ENCODE peak calls at places on chromosomes 2 and 18, in four cellular contexts. One of them, this sample, is unnamed.
A peak's percentile ranks its signal among the peaks of the same experiment; 100 is the strongest.

GRCh38 chr2:127607399-127607908 is 38.5 kb upstream of the GPR17 start:
- DNase-seq in stomach: peak; percentile 7
- DNase-seq in OCI-LY7: no peak
- DNase-seq in cardiac muscle cell: no peak
- DNase-seq in this sample: no peak

GRCh38 chr18:3869848-3870247 is 419.9 kb downstream of the TGIF1 start:
- DNase-seq in stomach: no peak
- DNase-seq in OCI-LY7: peak; percentile 56
- DNase-seq in cardiac muscle cell: peak; percentile 51
- DNase-seq in this sample: no peak

GRCh38 chr2:127486247-127486912 is 39.9 kb downstream of the IWS1 start:
- DNase-seq in stomach: no peak
- DNase-seq in OCI-LY7: no peak
- DNase-seq in cardiac muscle cell: no peak
- DNase-seq in this sample: no peak

GRCh38 chr2:176534798-176535479 is 265.7 kb downstream of the MTX2 start:
- DNase-seq in stomach: no peak
- DNase-seq in OCI-LY7: no peak
- DNase-seq in cardiac muscle cell: no peak
- DNase-seq in this sample: no peak

GRCh38 chr2:145199052-145199451 is 679.1 kb upstream of the ZEB2 start:
- DNase-seq in stomach: no peak
- DNase-seq in OCI-LY7: no peak
- DNase-seq in cardiac muscle cell: peak; percentile 21
- DNase-seq in this sample: peak; percentile 48

GRCh38 chr2:101478561-101479001 is 3.7 kb upstream of the RFX8 start:
- DNase-seq in stomach: no peak
- DNase-seq in OCI-LY7: no peak
- DNase-seq in cardiac muscle cell: no peak
- DNase-seq in this sample: no peak

GRCh38 chr2:215868886-215869285 is 144.5 kb downstream of the MREG start:
- DNase-seq in stomach: no peak
- DNase-seq in OCI-LY7: no peak
- DNase-seq in cardiac muscle cell: no peak
- DNase-seq in this sample: no peak

GRCh38 chr2:174581543-174581942 is 16.1 kb downstream of the WIPF1 start:
- DNase-seq in stomach: no peak
- DNase-seq in OCI-LY7: no peak
- DNase-seq in cardiac muscle cell: no peak
- DNase-seq in this sample: no peak

GRCh38 chr18:61901334-61901986 is 8.7 kb upstream of the RNF152 start:
- DNase-seq in stomach: peak; percentile 59
- DNase-seq in OCI-LY7: peak; percentile 32
- DNase-seq in cardiac muscle cell: peak; percentile 68
- DNase-seq in this sample: peak; percentile 53

GRCh38 chr2:221495766-221496165 is 76.3 kb downstream of the EPHA4 start:
- DNase-seq in stomach: no peak
- DNase-seq in OCI-LY7: no peak
- DNase-seq in cardiac muscle cell: no peak
- DNase-seq in this sample: no peak

GRCh38 chr2:121565389-121566250 is 34.9 kb downstream of the RNU4ATAC start:
- DNase-seq in stomach: no peak
- DNase-seq in OCI-LY7: no peak
- DNase-seq in cardiac muscle cell: no peak
- DNase-seq in this sample: no peak

GRCh38 chr2:50863856-50864255 is 168.1 kb downstream of the NRXN1 start:
- DNase-seq in stomach: no peak
- DNase-seq in OCI-LY7: peak; percentile 52
- DNase-seq in cardiac muscle cell: no peak
- DNase-seq in this sample: no peak

GRCh38 chr2:38474833-38475566 is 97.9 kb upstream of the ATL2 start:
- DNase-seq in stomach: no peak
- DNase-seq in OCI-LY7: no peak
- DNase-seq in cardiac muscle cell: no peak
- DNase-seq in this sample: no peak

GRCh38 chr2:12424820-12425219 is 291.9 kb upstream of the TRIB2 start:
- DNase-seq in stomach: peak; percentile 87
- DNase-seq in OCI-LY7: no peak
- DNase-seq in cardiac muscle cell: peak; percentile 19
- DNase-seq in this sample: no peak

GRCh38 chr2:204479557-204479956 is 65.7 kb upstream of the PARD3B start:
- DNase-seq in stomach: no peak
- DNase-seq in OCI-LY7: no peak
- DNase-seq in cardiac muscle cell: no peak
- DNase-seq in this sample: no peak

GRCh38 chr18:6055711-6056110 is 160.4 kb upstream of the TMEM200C start:
- DNase-seq in stomach: no peak
- DNase-seq in OCI-LY7: no peak
- DNase-seq in cardiac muscle cell: no peak
- DNase-seq in this sample: no peak

GRCh38 chr2:101410114-101410513 is 22.8 kb upstream of the CREG2 start:
- DNase-seq in stomach: no peak
- DNase-seq in OCI-LY7: no peak
- DNase-seq in cardiac muscle cell: no peak
- DNase-seq in this sample: no peak

GRCh38 chr18:11956371-11957308 is 24.7 kb upstream of the IMPA2 start:
- DNase-seq in stomach: no peak
- DNase-seq in OCI-LY7: no peak
- DNase-seq in cardiac muscle cell: no peak
- DNase-seq in this sample: no peak

GRCh38 chr2:199985625-199986207 is 30.3 kb downstream of the MAIP1 start:
- DNase-seq in stomach: peak; percentile 69
- DNase-seq in OCI-LY7: peak; percentile 70
- DNase-seq in cardiac muscle cell: peak; percentile 60
- DNase-seq in this sample: peak; percentile 55

GRCh38 chr18:961644-962355 is 57.1 kb downstream of the ADCYAP1 start:
- DNase-seq in stomach: no peak
- DNase-seq in OCI-LY7: peak; percentile 34
- DNase-seq in cardiac muscle cell: peak; percentile 25
- DNase-seq in this sample: peak; percentile 26

GRCh38 chr2:31069926-31070325 is 68.3 kb downstream of the GALNT14 start:
- DNase-seq in stomach: no peak
- DNase-seq in OCI-LY7: no peak
- DNase-seq in cardiac muscle cell: no peak
- DNase-seq in this sample: no peak

GRCh38 chr18:50372743-50373142 is 2.1 kb upstream of the SKA1 start:
- DNase-seq in stomach: no peak
- DNase-seq in OCI-LY7: peak; percentile 26
- DNase-seq in cardiac muscle cell: no peak
- DNase-seq in this sample: no peak

GRCh38 chr2:7999683-8000476 is 682.0 kb upstream of the ID2 start:
- DNase-seq in stomach: no peak
- DNase-seq in OCI-LY7: no peak
- DNase-seq in cardiac muscle cell: no peak
- DNase-seq in this sample: no peak

GRCh38 chr2:234467289-234467688 is 29.6 kb downstream of the ARL4C start:
- DNase-seq in stomach: no peak
- DNase-seq in OCI-LY7: no peak
- DNase-seq in cardiac muscle cell: no peak
- DNase-seq in this sample: no peak

GRCh38 chr2:150357770-150358467 is 129.5 kb downstream of the RND3 start:
- DNase-seq in stomach: no peak
- DNase-seq in OCI-LY7: no peak
- DNase-seq in cardiac muscle cell: no peak
- DNase-seq in this sample: no peak

GRCh38 chr2:203623616-203624015 is 82.8 kb upstream of the CD28 start:
- DNase-seq in stomach: no peak
- DNase-seq in OCI-LY7: no peak
- DNase-seq in cardiac muscle cell: no peak
- DNase-seq in this sample: no peak

GRCh38 chr18:9117980-9118841 is 15.7 kb downstream of the NDUFV2 start:
- DNase-seq in stomach: no peak
- DNase-seq in OCI-LY7: no peak
- DNase-seq in cardiac muscle cell: no peak
- DNase-seq in this sample: no peak

GRCh38 chr2:166230024-166230723 is 102.4 kb upstream of the SCN1A start:
- DNase-seq in stomach: no peak
- DNase-seq in OCI-LY7: no peak
- DNase-seq in cardiac muscle cell: no peak
- DNase-seq in this sample: no peak

GRCh38 chr2:72603481-72603880 is 222.4 kb downstream of the EXOC6B start:
- DNase-seq in stomach: no peak
- DNase-seq in OCI-LY7: no peak
- DNase-seq in cardiac muscle cell: peak; percentile 30
- DNase-seq in this sample: peak; percentile 58

GRCh38 chr18:32450874-32451273 is 19.8 kb downstream of the GAREM1 start:
- DNase-seq in stomach: no peak
- DNase-seq in OCI-LY7: no peak
- DNase-seq in cardiac muscle cell: no peak
- DNase-seq in this sample: no peak

GRCh38 chr2:215396595-215397313 is 39.1 kb downstream of the FN1 start:
- DNase-seq in stomach: no peak
- DNase-seq in OCI-LY7: no peak
- DNase-seq in cardiac muscle cell: no peak
- DNase-seq in this sample: no peak

GRCh38 chr18:27824275-27824674 is 352.7 kb downstream of the CDH2 start:
- DNase-seq in stomach: no peak
- DNase-seq in OCI-LY7: no peak
- DNase-seq in cardiac muscle cell: no peak
- DNase-seq in this sample: no peak

GRCh38 chr18:7105943-7106342 is 11.7 kb downstream of the LAMA1 start:
- DNase-seq in stomach: no peak
- DNase-seq in OCI-LY7: no peak
- DNase-seq in cardiac muscle cell: no peak
- DNase-seq in this sample: no peak

GRCh38 chr2:8255448-8255800 is 426.4 kb upstream of the ID2 start:
- DNase-seq in stomach: no peak
- DNase-seq in OCI-LY7: no peak
- DNase-seq in cardiac muscle cell: no peak
- DNase-seq in this sample: no peak

GRCh38 chr2:99572380-99572779 is 82.6 kb upstream of the REV1 start:
- DNase-seq in stomach: no peak
- DNase-seq in OCI-LY7: no peak
- DNase-seq in cardiac muscle cell: no peak
- DNase-seq in this sample: peak; percentile 63

GRCh38 chr2:70923378-70924015 is 12.2 kb upstream of the ATP6V1B1 start:
- DNase-seq in stomach: peak; percentile 9
- DNase-seq in OCI-LY7: peak; percentile 28
- DNase-seq in cardiac muscle cell: no peak
- DNase-seq in this sample: no peak

GRCh38 chr2:1743396-1744150 is 742 bp downstream of the PXDN start:
- DNase-seq in stomach: no peak
- DNase-seq in OCI-LY7: no peak
- DNase-seq in cardiac muscle cell: peak; percentile 62
- DNase-seq in this sample: no peak

GRCh38 chr18:10086458-10086857 is 172.6 kb downstream of the VAPA start:
- DNase-seq in stomach: no peak
- DNase-seq in OCI-LY7: no peak
- DNase-seq in cardiac muscle cell: no peak
- DNase-seq in this sample: no peak

GRCh38 chr2:20217041-20217970 is 7.6 kb downstream of the SDC1 start:
- DNase-seq in stomach: peak; percentile 54
- DNase-seq in OCI-LY7: no peak
- DNase-seq in cardiac muscle cell: no peak
- DNase-seq in this sample: peak; percentile 64

DNA sequence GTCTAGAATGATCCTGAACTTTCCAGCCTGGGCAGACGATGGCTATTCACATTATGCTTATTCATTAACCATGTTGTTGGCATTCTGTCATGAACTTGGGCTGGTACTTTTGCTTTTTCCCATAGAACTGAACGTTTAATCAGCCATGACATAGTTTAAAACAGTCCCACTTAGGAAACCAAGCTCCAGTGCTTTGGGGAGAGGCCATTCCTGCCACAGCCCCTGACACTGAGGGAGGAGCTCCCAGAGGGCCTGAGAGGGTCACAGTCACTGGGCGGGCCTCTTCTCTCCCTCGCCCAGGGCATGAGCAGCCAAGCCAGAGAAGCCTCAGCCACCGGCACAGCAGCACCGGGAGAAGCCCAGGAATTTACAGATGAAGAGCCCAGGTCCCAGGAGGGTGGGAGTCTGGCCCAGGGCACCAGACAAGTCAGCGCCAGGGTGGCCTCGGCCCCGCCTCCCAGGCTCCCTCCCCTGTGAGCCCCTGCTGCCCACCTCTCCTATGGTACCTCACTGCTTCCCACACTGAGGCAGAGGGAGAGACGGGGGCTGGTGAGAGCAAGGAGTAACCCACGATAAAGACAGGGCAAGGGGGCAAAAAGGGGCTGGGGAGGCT is 33.6 kb downstream of the MAL start:
- DNase-seq in stomach: peak; percentile 29
- DNase-seq in OCI-LY7: no peak
- DNase-seq in cardiac muscle cell: no peak
- DNase-seq in this sample: peak; percentile 95
- H3K4me3 ChIP-seq in stomach: no peak overlapping the region
- H3K4me3 ChIP-seq in OCI-LY7: no peak overlapping the region
- H3K4me3 ChIP-seq in cardiac muscle cell: no peak overlapping the region
- H3K4me3 ChIP-seq in this sample: no peak overlapping the region

DNA sequence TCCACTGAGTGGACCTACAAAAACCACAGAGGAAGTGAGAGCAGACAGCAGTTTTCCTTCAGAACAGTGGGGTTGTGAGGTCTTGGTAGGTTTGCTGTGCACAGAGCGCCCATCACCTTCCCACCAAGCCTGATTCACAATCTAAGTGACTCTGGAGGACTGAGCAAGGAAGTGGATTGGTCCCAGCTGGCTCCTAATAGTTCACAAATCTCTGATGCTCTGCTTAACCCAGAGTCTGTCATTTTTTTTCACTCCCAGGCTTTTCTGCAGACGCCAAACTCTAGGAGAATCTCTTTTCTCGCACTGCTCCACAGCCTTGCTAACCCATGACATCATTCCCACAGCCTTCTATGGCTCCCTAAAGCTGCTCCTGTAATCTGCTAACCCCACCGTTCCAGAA is 280.4 kb downstream of the C1D start:
- DNase-seq in stomach: no peak
- DNase-seq in OCI-LY7: no peak
- DNase-seq in cardiac muscle cell: no peak
- DNase-seq in this sample: no peak
- H3K27ac ChIP-seq in stomach: peak overlapping the region; percentile 28
- H3K27ac ChIP-seq in OCI-LY7: no peak overlapping the region
- H3K27ac ChIP-seq in cardiac muscle cell: no peak overlapping the region
- H3K27ac ChIP-seq in this sample: peak overlapping the region; percentile 69

DNA sequence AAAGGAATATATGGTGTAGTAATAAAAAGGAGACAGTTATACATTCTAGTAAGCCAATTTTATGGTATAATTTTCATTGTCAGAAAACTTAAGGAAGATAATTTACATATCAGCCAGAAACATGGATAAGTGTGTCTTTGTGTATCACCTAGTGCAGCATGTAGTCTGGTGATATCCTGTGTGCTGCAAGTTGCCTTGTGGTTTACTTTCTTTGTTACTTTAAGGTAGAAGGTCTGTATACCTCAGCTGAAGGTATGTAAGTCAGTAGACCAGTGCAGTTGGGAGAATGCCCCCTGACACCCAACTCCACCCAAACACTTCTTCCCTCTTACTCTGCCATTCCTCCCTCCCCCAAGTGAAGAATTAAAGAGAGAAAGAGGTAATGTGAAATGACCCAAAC is 11.0 kb downstream of the GORASP2 start:
- DNase-seq in stomach: no peak
- DNase-seq in OCI-LY7: no peak
- DNase-seq in cardiac muscle cell: no peak
- DNase-seq in this sample: no peak
- H3K4me1 ChIP-seq in stomach: peaks cover 80% of the 10 kb centered on the region
- H3K4me1 ChIP-seq in OCI-LY7: peaks cover 9% of the 10 kb centered on the region
- H3K4me1 ChIP-seq in cardiac muscle cell: no peaks in the 10 kb centered on the region
- H3K4me1 ChIP-seq in this sample: no peaks in the 10 kb centered on the region

GRCh38 chr2:68751397-68752339 is 17.1 kb downstream of the ARHGAP25 start:
- DNase-seq in stomach: peak; percentile 93
- DNase-seq in OCI-LY7: peak; percentile 93
- DNase-seq in cardiac muscle cell: peak; percentile 91
- DNase-seq in this sample: peak; percentile 91
- H3K4me3 ChIP-seq in stomach: no peak overlapping the region
- H3K4me3 ChIP-seq in OCI-LY7: no peak overlapping the region
- H3K4me3 ChIP-seq in cardiac muscle cell: no peak overlapping the region
- H3K4me3 ChIP-seq in this sample: no peak overlapping the region